ENCODE peak calls at places on chromosomes 1 and 21, in ten cellular contexts. G, N, L, T, S, E, P, O, V and M are unnamed samples.

GRCh38 chr1:178126790-178127189 is 32.9 kb downstream of the RASAL2 start:
- DNase-seq in G (no peak), N (peak; percentile 97), L (peak; percentile 98), T (no peak), S (no peak), E (no peak), P (peak; percentile 83), O (no peak), V (no peak), M (no peak)

GRCh38 chr1:36576118-36576517 is 93.4 kb upstream of the CSF3R start:
- DNase-seq in G (peak; percentile 13), N (peak; percentile 61), L (peak; percentile 21), T (peak; percentile 49), S (peak; percentile 51), E (no peak), P (peak; percentile 29), O (peak; percentile 42), V (peak; percentile 31), M (peak; percentile 44)

GRCh38 chr1:6475381-6476133 is 9.6 kb upstream of the TNFRSF25 start:
- DNase-seq in G (peak; percentile 37), N (peak; percentile 57), L (no peak), T (no peak), S (peak; percentile 81), E (peak; percentile 82), P (no peak), O (no peak), V (peak; percentile 64), M (peak; percentile 64)

GRCh38 chr21:39712976-39713375 is 32.0 kb upstream of the IGSF5 start:
- DNase-seq in G (no peak), N (no peak), L (no peak), T (no peak), S (no peak), E (no peak), P (peak; percentile 9), O (no peak), V (no peak), M (no peak)

GRCh38 chr1:26535201-26535600 is 5.6 kb downstream of the RPS6KA1 start:
- DNase-seq in G (no peak), N (no peak), L (no peak), T (no peak), S (no peak), E (no peak), P (no peak), O (no peak), V (no peak), M (no peak)

GRCh38 chr1:216186816-216187215 is 236.4 kb downstream of the USH2A start:
- DNase-seq in G (no peak), N (no peak), L (peak; percentile 37), T (no peak), S (no peak), E (no peak), P (no peak), O (no peak), V (no peak), M (no peak)

GRCh38 chr1:228236744-228237143 is 28.9 kb downstream of the OBSCN start:
- DNase-seq in G (no peak), N (peak; percentile 78), L (peak; percentile 21), T (no peak), S (peak; percentile 49), E (no peak), P (peak; percentile 42), O (peak; percentile 44), V (no peak), M (peak; percentile 26)

GRCh38 chr21:36701912-36702621 is 3.2 kb downstream of the SIM2 start:
- DNase-seq in G (no peak), N (no peak), L (no peak), T (no peak), S (no peak), E (no peak), P (no peak), O (no peak), V (no peak), M (no peak)

GRCh38 chr1:155207578-155208405 is at the start of gene THBS3:
- DNase-seq in G (peak; percentile 54), N (peak; percentile 60), L (peak; percentile 57), T (no peak), S (no peak), E (peak; percentile 65), P (no peak), O (peak; percentile 65), V (no peak), M (no peak)

GRCh38 chr1:76998582-76999189 is 131.4 kb downstream of the ST6GALNAC5 start:
- DNase-seq in G (no peak), N (peak; percentile 91), L (peak; percentile 88), T (no peak), S (no peak), E (no peak), P (peak; percentile 36), O (no peak), V (no peak), M (no peak)

GRCh38 chr1:8705104-8705503 is 112.3 kb downstream of the RERE start:
- DNase-seq in G (no peak), N (no peak), L (no peak), T (no peak), S (no peak), E (no peak), P (no peak), O (no peak), V (no peak), M (peak; percentile 46)

GRCh38 chr1:8699679-8700078 is 117.8 kb downstream of the RERE start:
- DNase-seq in G (no peak), N (no peak), L (no peak), T (no peak), S (no peak), E (no peak), P (no peak), O (no peak), V (no peak), M (no peak)

GRCh38 chr1:8702848-8703810 is 114.3 kb downstream of the RERE start:
- DNase-seq in G (peak; percentile 87), N (peak; percentile 93), L (peak; percentile 93), T (peak; percentile 69), S (peak; percentile 94), E (peak; percentile 93), P (peak; percentile 92), O (peak; percentile 90), V (peak; percentile 84), M (peak; percentile 94)

GRCh38 chr1:8698937-8699447 is 118.4 kb downstream of the RERE start:
- DNase-seq in G (no peak), N (no peak), L (no peak), T (no peak), S (no peak), E (no peak), P (no peak), O (no peak), V (no peak), M (no peak)

GRCh38 chr1:8702121-8702520 is 115.3 kb downstream of the RERE start:
- DNase-seq in G (no peak), N (peak; percentile 65), L (no peak), T (no peak), S (peak; percentile 68), E (peak; percentile 71), P (peak; percentile 58), O (peak; percentile 16), V (peak; percentile 40), M (peak; percentile 78)
- H3K4me1 ChIP-seq in G (peaks cover 5% of the 10 kb centered on the region), N (peaks cover 13% of the 10 kb centered on the region), L (peaks cover 5% of the 10 kb centered on the region), T (peaks cover 20% of the 10 kb centered on the region), S (peaks cover 78% of the 10 kb centered on the region), E (peaks cover 28% of the 10 kb centered on the region), P (peaks cover 55% of the 10 kb centered on the region), O (peaks cover 68% of the 10 kb centered on the region), V (peaks cover 22% of the 10 kb centered on the region), M (peaks cover 45% of the 10 kb centered on the region)

DNA sequence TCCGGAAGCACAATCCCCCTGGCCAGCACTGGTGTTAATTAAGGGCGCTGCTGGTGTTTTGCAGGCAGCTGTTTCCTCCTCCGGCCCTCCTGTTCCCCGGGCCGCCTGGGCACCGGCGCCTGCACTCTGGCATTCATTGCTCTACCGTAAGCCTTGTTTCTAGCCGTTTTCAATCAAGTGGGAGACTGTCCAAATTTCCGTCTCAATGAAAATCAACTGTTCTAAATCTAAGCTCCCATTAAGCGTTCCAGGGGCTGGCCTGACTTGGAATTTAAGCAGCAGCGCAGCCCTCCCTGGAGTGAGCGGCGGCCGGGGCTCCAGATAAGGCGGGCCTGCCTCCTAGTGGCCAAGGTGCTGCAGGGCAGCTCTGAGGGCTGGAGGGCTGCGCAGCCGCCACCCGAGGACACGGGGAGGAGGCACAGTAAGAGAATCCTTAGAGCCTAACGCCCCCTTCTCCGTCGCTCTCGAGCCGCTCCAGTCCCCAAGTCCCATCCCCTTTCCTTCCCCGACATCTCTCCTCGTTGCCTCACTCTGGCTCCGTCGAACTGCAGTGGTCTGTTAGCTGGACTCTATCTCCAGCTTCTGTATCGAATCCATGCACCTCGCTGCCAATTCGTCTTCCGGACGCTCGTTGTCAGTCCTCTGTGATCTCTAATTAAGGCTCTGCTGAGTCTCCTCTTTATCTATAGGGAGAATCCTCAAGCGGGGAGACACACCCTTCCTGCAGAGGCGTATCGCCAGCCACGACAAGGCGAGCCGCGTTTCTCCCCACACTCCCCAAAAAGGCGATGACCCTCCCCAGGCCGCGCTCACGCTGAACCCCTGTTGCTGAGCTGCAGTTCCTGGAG is 57.8 kb upstream of the LRRC8D start:
- DNase-seq in G (peak; percentile 74), N (peak; percentile 95), L (peak; percentile 73), T (peak; percentile 58), S (peak; percentile 84), E (peak; percentile 89), P (peak; percentile 73), O (peak; percentile 90), V (peak; percentile 86), M (peak; percentile 79)
- H3K4me1 ChIP-seq in G (no peaks in the 10 kb centered on the region), N (peaks cover 15% of the 10 kb centered on the region), L (peaks cover 5% of the 10 kb centered on the region), T (peaks cover 3% of the 10 kb centered on the region), S (peaks cover 21% of the 10 kb centered on the region), E (no peaks in the 10 kb centered on the region), P (peaks cover 3% of the 10 kb centered on the region), O (peaks cover 51% of the 10 kb centered on the region), V (peaks cover 17% of the 10 kb centered on the region), M (no peaks in the 10 kb centered on the region)

GRCh38 chr1:11729498-11730428 is 6.2 kb upstream of the AGTRAP start:
- DNase-seq in G (no peak), N (no peak), L (peak; percentile 49), T (no peak), S (no peak), E (peak; percentile 58), P (no peak), O (no peak), V (peak; percentile 17), M (peak; percentile 16)
- H3K4me1 ChIP-seq in G (peaks cover 9% of the 10 kb centered on the region), N (peaks cover 18% of the 10 kb centered on the region), L (peaks cover 9% of the 10 kb centered on the region), T (peaks cover 39% of the 10 kb centered on the region), S (peaks cover 43% of the 10 kb centered on the region), E (peaks cover 18% of the 10 kb centered on the region), P (no peaks in the 10 kb centered on the region), O (peaks cover 37% of the 10 kb centered on the region), V (peaks cover 29% of the 10 kb centered on the region), M (no peaks in the 10 kb centered on the region)

GRCh38 chr1:94257451-94257850 is 20.1 kb upstream of the ARHGAP29 start:
- DNase-seq in G (no peak), N (no peak), L (no peak), T (no peak), S (no peak), E (no peak), P (no peak), O (no peak), V (no peak), M (peak; percentile 42)
- H3K4me1 ChIP-seq in G (no peaks in the 10 kb centered on the region), N (peaks cover 53% of the 10 kb centered on the region), L (peaks cover 10% of the 10 kb centered on the region), T (no peaks in the 10 kb centered on the region), S (no peaks in the 10 kb centered on the region), E (no peaks in the 10 kb centered on the region), P (peaks cover 35% of the 10 kb centered on the region), O (peaks cover 11% of the 10 kb centered on the region), V (no peaks in the 10 kb centered on the region), M (peaks cover 27% of the 10 kb centered on the region)

GRCh38 chr21:15311510-15311909 is 246.7 kb upstream of the NRIP1 start:
- DNase-seq in G (no peak), N (no peak), L (no peak), T (no peak), S (no peak), E (no peak), P (no peak), O (no peak), V (no peak), M (no peak)
- H3K4me1 ChIP-seq in G (no peaks in the 10 kb centered on the region), N (no peaks in the 10 kb centered on the region), L (no peaks in the 10 kb centered on the region), T (no peaks in the 10 kb centered on the region), S (peaks cover 5% of the 10 kb centered on the region), E (no peaks in the 10 kb centered on the region), P (no peaks in the 10 kb centered on the region), O (peaks cover 5% of the 10 kb centered on the region), V (no peaks in the 10 kb centered on the region), M (no peaks in the 10 kb centered on the region)

GRCh38 chr1:109569323-109569722 is 20.9 kb downstream of the GNAI3 start:
- DNase-seq in G (no peak), N (no peak), L (no peak), T (no peak), S (no peak), E (no peak), P (no peak), O (no peak), V (no peak), M (no peak)
- H3K4me1 ChIP-seq in G (peaks cover 3% of the 10 kb centered on the region), N (peaks cover 14% of the 10 kb centered on the region), L (no peaks in the 10 kb centered on the region), T (peaks cover 5% of the 10 kb centered on the region), S (peaks cover 89% of the 10 kb centered on the region), E (peaks cover 25% of the 10 kb centered on the region), P (peaks cover 29% of the 10 kb centered on the region), O (peaks cover 87% of the 10 kb centered on the region), V (peaks cover 17% of the 10 kb centered on the region), M (peaks cover 18% of the 10 kb centered on the region)